ENCODE peak calls at places on chromosomes 6 and 20, in seven cellular contexts. R is stomach, Y is MM.1S, M is sigmoid colon, I is fibroblast of lung, V is psoas muscle, G is A549. Z is an unnamed sample.

GRCh38 chr6:36914227-36914794 is 28.6 kb downstream of the C6orf89 start:
- DNase-seq in R (peak; percentile 62), Y (no peak), M (no peak), I (peak; percentile 34), V (no peak), G (peak; percentile 68), Z (peak; percentile 79)

GRCh38 chr20:5714261-5715041 is 35.8 kb upstream of the SHLD1 start:
- DNase-seq in R (no peak), Y (peak; percentile 63), M (no peak), I (no peak), V (no peak), G (peak; percentile 79), Z (no peak)

GRCh38 chr6:166467436-166468000 is 84.8 kb upstream of the MPC1 start:
- DNase-seq in R (no peak), Y (no peak), M (no peak), I (no peak), V (no peak), G (no peak), Z (no peak)

GRCh38 chr6:170086639-170087420 is 204.0 kb downstream of the DLL1 start:
- DNase-seq in R (peak; percentile 23), Y (no peak), M (peak; percentile 62), I (no peak), V (no peak), G (no peak), Z (peak; percentile 43)

GRCh38 chr20:10523438-10523837 is 88.3 kb downstream of the SLX4IP start:
- DNase-seq in R (no peak), Y (no peak), M (peak; percentile 81), I (no peak), V (no peak), G (no peak), Z (no peak)

GRCh38 chr6:32609731-32610640 is 20.3 kb upstream of the HLA-DRB1 start:
- DNase-seq in R (no peak), Y (peak; percentile 91), M (no peak), I (peak; percentile 83), V (peak; percentile 16), G (peak; percentile 87), Z (peak; percentile 35)

GRCh38 chr20:4483481-4483880 is 238.2 kb upstream of the PRND start:
- DNase-seq in R (no peak), Y (no peak), M (no peak), I (peak; percentile 46), V (no peak), G (no peak), Z (no peak)

GRCh38 chr6:131135244-131136020 is at the start of gene AKAP7:
- DNase-seq in R (peak; percentile 73), Y (peak; percentile 75), M (peak; percentile 84), I (peak; percentile 64), V (peak; percentile 84), G (peak; percentile 74), Z (peak; percentile 86)

GRCh38 chr6:154002894-154003293 is 36.1 kb upstream of the OPRM1 start:
- DNase-seq in R (no peak), Y (no peak), M (no peak), I (no peak), V (no peak), G (no peak), Z (no peak)

GRCh38 chr20:32553618-32554017 is 31.5 kb downstream of the NOL4L start:
- DNase-seq in R (no peak), Y (no peak), M (no peak), I (no peak), V (no peak), G (no peak), Z (no peak)

GRCh38 chr6:52609968-52610367 is 33.1 kb upstream of the TRAM2 start:
- DNase-seq in R (no peak), Y (no peak), M (no peak), I (no peak), V (no peak), G (no peak), Z (no peak)

GRCh38 chr6:41560440-41561192 is 14.4 kb downstream of the FOXP4 start:
- DNase-seq in R (peak; percentile 59), Y (peak; percentile 25), M (peak; percentile 84), I (peak; percentile 34), V (peak; percentile 59), G (no peak), Z (peak; percentile 74)

DNA sequence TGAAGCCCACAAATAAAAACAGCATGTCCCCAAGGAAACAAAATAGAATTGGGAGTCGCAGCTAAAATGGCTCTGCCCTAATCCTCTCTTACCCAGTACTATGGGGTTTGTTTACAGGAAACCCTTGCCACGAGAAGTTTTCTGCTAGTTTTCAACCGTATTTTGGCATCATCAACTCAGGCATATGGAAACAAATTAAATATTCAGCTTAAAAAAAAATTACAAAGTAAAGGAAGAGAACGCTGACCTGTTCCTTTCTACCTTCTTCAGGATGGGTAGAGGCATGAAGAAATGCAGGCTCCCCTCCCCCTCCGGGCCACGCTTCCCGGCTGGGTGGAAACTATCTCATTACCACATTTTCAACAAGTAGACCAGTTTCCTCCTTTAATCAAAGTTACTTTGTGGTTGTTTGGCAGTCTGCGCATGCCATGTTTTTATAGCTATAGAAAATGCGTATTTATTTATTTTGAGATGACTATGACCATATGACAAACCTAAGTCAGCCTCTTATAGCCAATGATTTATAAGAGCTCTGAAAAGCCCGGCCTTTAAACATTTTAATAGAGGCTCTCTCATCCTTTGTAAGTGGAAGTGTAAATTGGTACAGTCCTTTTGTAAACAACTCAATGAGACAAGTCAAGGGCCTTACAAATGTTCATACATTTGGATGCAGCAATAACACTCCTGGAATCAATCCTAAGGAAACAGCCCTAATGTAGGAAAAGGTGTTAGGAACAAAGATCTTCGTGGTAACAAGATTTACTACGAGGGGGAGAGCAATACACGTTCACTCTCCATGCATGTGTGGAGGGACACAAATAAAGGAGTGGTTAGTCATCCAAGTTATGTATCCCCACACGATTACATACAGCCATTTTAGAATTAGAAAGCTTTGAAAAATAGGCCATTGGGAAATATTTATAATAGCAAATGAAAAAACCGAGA is 16.1 kb upstream of the ZNF217 start:
- DNase-seq in R (peak; percentile 45), Y (peak; percentile 78), M (peak; percentile 74), I (peak; percentile 58), V (peak; percentile 30), G (peak; percentile 88), Z (peak; percentile 82)
- H3K4me3 ChIP-seq in R (no peak overlapping the region), Y (peak overlapping the region; percentile 56), M (no peak overlapping the region), I (no peak overlapping the region), V (no peak overlapping the region), G (peak overlapping the region; percentile 27), Z (no peak overlapping the region)

DNA sequence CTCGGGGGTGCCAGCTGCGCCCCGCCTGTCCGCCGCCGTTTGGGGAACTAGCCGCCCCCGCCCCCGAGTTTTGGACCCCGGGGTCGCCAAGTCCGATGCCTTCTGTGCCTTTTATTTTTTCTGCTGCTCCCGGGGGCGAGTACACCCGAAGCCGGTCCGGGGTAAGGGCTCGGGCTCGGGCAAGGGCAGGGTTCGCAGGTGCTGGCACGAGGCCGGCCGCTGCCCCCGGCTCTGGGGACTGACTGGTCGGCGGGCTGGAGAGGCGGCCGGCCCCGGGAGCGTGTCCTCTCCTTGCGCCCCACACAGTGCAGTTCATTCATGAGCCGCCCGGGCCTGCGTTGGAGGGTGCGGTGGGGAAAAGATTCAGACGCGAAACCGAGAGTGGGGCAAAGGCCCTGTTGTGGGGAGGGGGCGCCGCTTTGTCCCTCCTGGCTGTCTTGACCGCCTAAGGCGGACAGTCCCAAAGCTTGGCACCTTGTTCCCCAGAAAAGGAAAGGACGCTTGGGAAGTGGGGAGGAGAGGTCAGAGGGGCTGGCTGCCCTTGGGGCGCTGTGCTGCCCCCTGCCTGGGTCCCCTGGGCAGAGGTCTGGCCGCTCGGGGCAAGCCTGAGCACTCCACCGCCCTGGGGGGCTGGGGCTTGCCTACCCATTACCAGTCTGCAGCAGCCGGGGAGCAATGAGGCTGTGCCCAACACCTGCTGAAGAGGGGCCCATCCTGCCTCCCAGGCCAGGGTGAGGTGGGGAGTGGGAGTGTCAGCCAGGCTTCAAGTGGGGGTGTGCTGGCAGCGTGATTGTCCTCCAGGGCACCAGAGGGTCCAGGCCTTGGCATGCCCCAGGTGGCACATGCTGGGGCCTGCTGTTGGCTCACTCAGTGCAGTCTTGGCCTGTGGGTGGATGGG is 915 bp downstream of the TMEM63B start:
- DNase-seq in R (peak; percentile 54), Y (peak; percentile 22), M (peak; percentile 78), I (peak; percentile 33), V (peak; percentile 48), G (no peak), Z (peak; percentile 74)
- TF ChIP-seq CTCF in R (no peak), Y (peak; percentile 12), M (no peak), I (no peak), V (peak; percentile 19), G (no peak), Z (no peak)

DNA sequence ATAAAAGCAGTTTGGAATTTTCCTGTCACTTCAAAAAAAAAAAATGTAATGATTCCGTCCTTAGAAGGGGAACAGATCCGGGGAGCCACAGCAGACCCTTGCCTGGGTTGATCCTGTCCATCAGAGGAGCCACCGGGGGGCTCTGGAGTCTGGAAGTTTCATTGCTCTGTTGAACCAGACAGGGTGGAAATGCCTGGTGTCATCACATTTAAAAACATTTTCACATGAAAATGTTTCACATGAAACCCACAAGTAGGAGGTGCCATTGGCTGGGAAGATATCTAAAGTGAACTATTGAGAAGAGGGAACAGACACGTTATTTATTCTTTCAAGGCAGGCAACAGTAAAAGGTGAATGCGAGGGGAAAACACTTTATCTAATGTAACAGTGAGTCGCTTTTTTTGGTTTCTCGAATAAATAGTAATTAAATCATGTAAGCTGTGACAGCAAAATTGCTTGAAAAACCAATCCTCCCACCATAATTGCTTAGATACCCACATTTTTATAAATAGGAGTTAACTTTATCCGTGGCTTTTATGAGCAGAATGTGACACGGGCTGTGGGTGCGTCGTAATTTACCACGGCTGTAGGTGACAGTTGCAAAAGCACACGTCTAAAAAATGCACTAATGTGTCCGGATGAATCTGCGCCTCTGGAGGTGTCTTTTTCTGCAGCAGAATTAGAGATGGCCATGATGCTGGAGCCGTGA is 323.4 kb downstream of the TAF4 start:
- DNase-seq in R (no peak), Y (no peak), M (no peak), I (no peak), V (no peak), G (no peak), Z (peak; percentile 11)
- H3K4me1 ChIP-seq in R (no peaks in the 10 kb centered on the region), Y (no peaks in the 10 kb centered on the region), M (no peaks in the 10 kb centered on the region), I (no peaks in the 10 kb centered on the region), V (no peaks in the 10 kb centered on the region), G (no peaks in the 10 kb centered on the region), Z (no peaks in the 10 kb centered on the region)

DNA sequence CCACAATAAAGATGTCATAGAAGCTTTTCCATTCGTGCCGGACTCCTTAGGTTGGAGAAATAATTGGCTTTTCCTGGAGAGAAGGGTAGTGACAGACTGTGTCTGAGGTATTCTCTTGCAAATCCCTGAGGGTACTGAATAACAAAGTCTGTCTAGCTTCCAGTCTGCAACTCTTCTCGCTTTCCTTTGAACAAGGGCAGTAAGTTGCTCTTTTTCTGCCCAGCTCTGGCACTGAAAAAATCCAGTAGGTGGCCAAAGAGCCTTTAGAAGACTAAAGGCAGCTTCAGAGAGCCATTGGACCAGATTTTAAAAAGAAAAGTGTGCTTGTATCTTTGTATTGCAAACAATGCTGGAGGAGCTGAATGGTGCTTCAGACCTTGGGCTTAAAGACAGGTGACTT is 20.7 kb upstream of the RREB1 start:
- DNase-seq in R (no peak), Y (peak; percentile 51), M (no peak), I (peak; percentile 25), V (no peak), G (no peak), Z (no peak)
- H3K4me3 ChIP-seq in R (peak overlapping the region; percentile 30), Y (peak overlapping the region; percentile 52), M (peak overlapping the region; percentile 33), I (peak overlapping the region; percentile 48), V (peak overlapping the region; percentile 43), G (no peak overlapping the region), Z (no peak overlapping the region)

Z was measured in mucosa of descending colon.